ENCODE peak calls at places on chromosomes 16 and 17, in six cellular contexts. K is BE2C, Y is tibial artery, B is upper lobe of right lung, J is thoracic aorta, L is colonic mucosa. P is an unnamed sample.

GRCh38 chr16:59047114-59047513 is 313.0 kb upstream of the GOT2 start:
- DNase-seq in K (no peak), B (no peak), J (no peak), L (no peak), Y (no peak), P (no peak)

GRCh38 chr16:52592778-52593177 is 45.8 kb upstream of the TOX3 start:
- DNase-seq in B (no peak), J (no peak), L (no peak), Y (no peak), K (no peak), P (no peak)

GRCh38 chr17:82801377-82801970 is 38.3 kb downstream of the ZNF750 start:
- DNase-seq in L (no peak), B (no peak), K (no peak), Y (no peak), J (no peak), P (no peak)

GRCh38 chr17:68377771-68378201 is 79.5 kb downstream of the WIPI1 start:
- DNase-seq in J (no peak), Y (no peak), B (no peak), L (no peak), K (no peak), P (no peak)

GRCh38 chr16:84532855-84533486 is 28.5 kb upstream of the MEAK7 start:
- DNase-seq in K (no peak), L (no peak), Y (no peak), J (no peak), B (no peak), P (no peak)

GRCh38 chr17:47072881-47073280 is 93.8 kb upstream of the RPRML start:
- DNase-seq in J (no peak), K (no peak), B (no peak), Y (no peak), L (no peak), P (no peak)

GRCh38 chr17:74690409-74690825 is 22.3 kb downstream of the CD300LF start:
- DNase-seq in K (no peak), L (no peak), B (no peak), Y (peak; percentile 72), J (no peak), P (no peak)

GRCh38 chr17:7304179-7304578 is 3.2 kb upstream of the EIF5A start:
- DNase-seq in Y (no peak), B (no peak), L (no peak), J (no peak), K (no peak), P (no peak)

GRCh38 chr17:82609655-82610054 is 38.6 kb downstream of the WDR45B start:
- DNase-seq in L (no peak), K (no peak), J (no peak), Y (no peak), B (no peak), P (no peak)

GRCh38 chr16:30473231-30474061 is 904 bp downstream of the ITGAL start:
- DNase-seq in Y (no peak), J (no peak), B (peak; percentile 67), K (no peak), L (no peak), P (no peak)

GRCh38 chr17:76781056-76781982 is 43.4 kb downstream of the MFSD11 start:
- DNase-seq in K (no peak), L (peak; percentile 12), Y (no peak), B (no peak), J (no peak), P (no peak)

GRCh38 chr16:81500833-81501521 is 56.4 kb downstream of the CMIP start:
- DNase-seq in B (no peak), Y (peak; percentile 81), L (no peak), K (no peak), J (no peak), P (no peak)

GRCh38 chr17:44307387-44308186 is 814 bp upstream of the RUNDC3A start:
- DNase-seq in B (no peak), L (no peak), J (no peak), K (peak; percentile 92), Y (no peak), P (peak; percentile 57)

GRCh38 chr17:82343560-82343959 is 10.0 kb upstream of the SECTM1 start:
- DNase-seq in L (no peak), B (no peak), J (no peak), K (no peak), Y (no peak), P (no peak)

GRCh38 chr17:45351831-45352230 is 35.0 kb upstream of the MAP3K14 start:
- DNase-seq in L (no peak), J (no peak), Y (no peak), B (no peak), K (no peak), P (no peak)

GRCh38 chr16:85524365-85524629 is 88.8 kb upstream of the GSE1 start:
- DNase-seq in K (peak; percentile 46), J (no peak), L (no peak), B (no peak), Y (no peak), P (no peak)

GRCh38 chr17:72774251-72774650 is 318.2 kb downstream of the SLC39A11 start:
- DNase-seq in Y (no peak), B (no peak), J (no peak), L (no peak), K (no peak), P (no peak)

GRCh38 chr16:27632267-27632666 is 82.3 kb downstream of the KATNIP start:
- DNase-seq in J (no peak), K (no peak), B (no peak), L (no peak), Y (no peak), P (no peak)

GRCh38 chr16:1014221-1014620 is 32.7 kb downstream of the SOX8 start:
- DNase-seq in K (no peak), Y (no peak), L (no peak), B (no peak), J (no peak), P (no peak)

GRCh38 chr16:71880176-71880575 is 3.8 kb downstream of the ZNF821 start:
- DNase-seq in B (no peak), L (no peak), Y (no peak), J (no peak), K (no peak), P (no peak)

GRCh38 chr16:71883193-71883848 is 661 bp downstream of the ZNF821 start:
- DNase-seq in J (no peak), Y (no peak), L (peak; percentile 70), B (peak; percentile 75), K (peak; percentile 55), P (peak; percentile 17)

GRCh38 chr16:71885261-71885650 is 1.3 kb upstream of the ZNF821 start:
- DNase-seq in B (no peak), Y (no peak), J (no peak), L (no peak), K (no peak), P (no peak)

GRCh38 chr16:71882505-71883192 is 1.3 kb downstream of the ZNF821 start:
- DNase-seq in K (peak; percentile 75), L (peak; percentile 92), Y (no peak), B (no peak), J (peak; percentile 47), P (peak; percentile 45)

DNA sequence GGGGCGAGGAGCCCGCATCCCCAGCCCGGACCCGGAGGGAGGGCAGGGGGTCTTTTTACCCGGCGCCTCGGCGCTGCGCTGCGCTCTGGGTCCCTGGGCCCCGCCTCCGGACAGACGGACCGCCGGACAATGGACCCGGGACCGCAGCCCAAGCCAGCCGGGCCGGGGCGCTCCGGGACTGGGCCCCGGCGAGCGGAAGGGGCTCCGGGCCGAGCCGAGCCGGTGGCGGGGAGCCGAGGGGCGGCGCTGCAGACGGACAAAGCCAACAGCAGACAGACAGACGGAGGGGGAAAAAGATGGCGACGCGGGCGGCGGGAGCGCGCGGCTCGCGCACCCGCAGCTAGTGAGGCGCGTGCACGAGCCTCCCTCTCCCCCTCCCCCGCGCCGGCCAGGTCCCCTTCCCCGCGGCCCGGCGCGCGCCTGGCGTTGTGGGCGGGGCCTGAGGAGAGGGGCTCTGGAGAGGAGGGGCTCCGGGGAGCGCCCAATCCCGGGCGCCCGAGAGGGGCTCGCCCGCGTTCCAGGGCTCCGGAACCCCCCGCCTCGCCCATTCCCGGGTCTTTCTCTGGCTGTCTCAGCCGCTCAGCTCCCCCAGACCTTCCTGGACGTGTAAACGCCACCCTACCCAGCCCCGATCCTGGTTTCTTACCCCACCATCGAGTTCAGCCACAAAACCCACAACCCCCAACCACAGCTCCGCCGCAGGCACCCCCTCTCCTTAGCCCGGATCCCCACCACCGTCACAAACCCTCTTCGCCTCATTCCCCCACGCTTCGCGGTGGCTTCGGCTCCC is at the start of gene ZNF821:
- DNase-seq in J (no peak), Y (peak; percentile 83), K (peak; percentile 94), B (peak; percentile 90), L (peak; percentile 73), P (peak; percentile 79)
- H3K4me1 ChIP-seq in J (peaks cover 7% of the 10 kb centered on the region), Y (no peaks in the 10 kb centered on the region), K (no peaks in the 10 kb centered on the region), B (peaks cover 23% of the 10 kb centered on the region), L (no peaks in the 10 kb centered on the region), P (no peaks in the 10 kb centered on the region)

DNA sequence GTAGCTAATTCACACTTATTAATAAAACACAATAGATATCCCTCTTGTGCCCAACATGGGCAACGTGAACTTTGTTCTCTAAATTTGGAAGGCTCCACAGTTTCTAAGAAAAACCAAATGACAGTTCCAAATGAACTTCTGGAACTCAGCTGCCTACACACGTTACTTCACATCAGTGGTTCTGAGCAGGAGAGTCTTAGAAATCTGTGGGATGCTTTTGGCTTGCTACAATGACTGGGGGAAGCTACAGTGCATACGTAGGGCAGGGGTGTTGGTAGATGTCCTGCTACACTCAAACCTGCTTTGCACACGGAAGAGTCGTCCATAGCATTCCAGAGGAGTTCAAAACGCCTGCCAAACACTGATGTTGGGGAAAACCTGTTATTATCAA is 8.0 kb downstream of the TXNDC11 start:
- DNase-seq in K (no peak), Y (no peak), B (no peak), L (no peak), J (no peak), P (no peak)
- H3K4me3 ChIP-seq in K (no peak overlapping the region), Y (no peak overlapping the region), B (no peak overlapping the region), L (no peak overlapping the region), J (no peak overlapping the region), P (no peak overlapping the region)

DNA sequence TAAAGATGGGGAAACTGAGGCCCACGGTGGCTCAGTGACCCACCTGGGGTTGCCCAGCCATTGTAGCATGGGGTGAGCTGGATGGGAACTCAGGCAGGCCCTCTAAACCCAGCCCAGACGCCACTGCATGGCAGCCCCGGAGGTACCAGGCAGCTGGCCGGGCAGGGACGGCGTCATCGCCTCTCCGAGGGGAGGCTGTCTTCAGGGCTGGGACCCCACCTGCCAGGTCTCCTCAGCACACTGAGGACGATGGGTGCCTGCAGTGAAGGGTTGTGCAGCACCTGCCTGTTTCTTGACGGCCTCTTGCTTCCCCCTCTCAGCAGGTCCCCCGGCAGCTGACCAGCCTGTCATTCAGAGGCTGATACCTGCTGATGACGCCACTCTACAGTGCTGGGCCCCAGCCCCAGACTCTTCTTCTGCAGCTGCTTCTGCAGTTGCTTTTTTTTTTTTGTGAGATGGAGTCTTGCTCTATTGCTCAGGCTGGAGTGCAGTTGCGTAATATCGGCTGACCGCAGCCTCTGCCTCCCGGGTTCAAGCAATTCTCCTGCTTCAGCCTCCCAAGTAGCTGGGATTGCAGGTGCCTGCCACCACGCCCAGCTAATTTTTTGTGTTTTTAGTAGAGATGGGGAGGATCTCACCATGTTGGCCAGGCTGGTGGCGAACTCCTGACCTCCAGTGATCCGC is 24.7 kb downstream of the RNF213 start:
- DNase-seq in Y (no peak), L (no peak), J (no peak), K (no peak), B (no peak), P (no peak)
- H3K36me3 ChIP-seq in Y (peaks cover 74% of the 10 kb centered on the region), L (peaks cover 20% of the 10 kb centered on the region), J (peaks cover 35% of the 10 kb centered on the region), K (no peaks in the 10 kb centered on the region), B (peaks cover 52% of the 10 kb centered on the region), P (peaks cover 10% of the 10 kb centered on the region)

DNA sequence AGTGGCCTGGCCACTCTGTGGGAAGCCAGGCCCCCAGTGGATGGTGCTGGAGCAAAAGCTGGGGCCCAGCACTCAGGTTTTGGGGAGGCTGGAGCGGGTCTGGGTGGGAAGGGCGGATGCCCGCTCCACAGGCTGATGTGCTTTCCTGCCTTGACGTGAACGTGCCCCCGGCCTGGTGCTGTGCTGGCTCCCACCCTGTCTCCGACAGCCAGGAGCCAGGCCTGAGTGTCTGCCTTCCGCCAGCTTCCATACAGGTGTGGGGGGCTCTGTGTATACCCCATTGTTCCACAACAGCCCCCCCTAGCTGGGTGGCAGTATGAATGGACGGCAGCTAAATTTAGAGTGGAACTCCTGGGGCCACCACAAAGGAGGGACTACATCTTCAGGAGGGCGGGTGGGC is 20.0 kb downstream of the HIC1 start:
- DNase-seq in J (no peak), L (no peak), Y (no peak), B (no peak), K (no peak), P (no peak)
- H3K4me1 ChIP-seq in J (no peaks in the 10 kb centered on the region), L (no peaks in the 10 kb centered on the region), Y (no peaks in the 10 kb centered on the region), B (peaks cover 43% of the 10 kb centered on the region), K (peaks cover 16% of the 10 kb centered on the region), P (no peaks in the 10 kb centered on the region)

P was measured in HAP-1.